ENCODE peak calls at places on chromosomes 13 and 19, in five cellular contexts. E, X, P, B and L are unnamed samples.
A peak's percentile ranks its signal among the peaks of the same experiment; 100 is the strongest.

GRCh38 chr19:33063356-33064116 is 1.2 kb downstream of the RHPN2 start:
- DNase-seq in E (peak; percentile 30), X (no peak), P (peak; percentile 32), B (no peak), L (peak; percentile 77)

GRCh38 chr13:99992912-99993311 is 11.3 kb downstream of the ZIC2 start:
- DNase-seq in E (no peak), X (no peak), P (peak; percentile 48), B (no peak), L (no peak)

GRCh38 chr19:17718988-17719711 is at the start of gene MAP1S:
- DNase-seq in E (peak; percentile 25), X (peak; percentile 79), P (peak; percentile 44), B (peak; percentile 55), L (peak; percentile 54)

GRCh38 chr13:30720470-30720869 is 14.9 kb upstream of the ALOX5AP start:
- DNase-seq in E (no peak), X (no peak), P (no peak), B (no peak), L (no peak)

GRCh38 chr19:47445937-47446402 is 25.7 kb downstream of the SLC8A2 start:
- DNase-seq in E (no peak), X (no peak), P (no peak), B (peak; percentile 80), L (peak; percentile 42)

GRCh38 chr13:72973234-72973633 is 85.6 kb upstream of the KLF5 start:
- DNase-seq in E (no peak), X (no peak), P (no peak), B (no peak), L (no peak)

GRCh38 chr13:77779461-77780272 is 82.2 kb downstream of the SLAIN1 start:
- DNase-seq in E (peak; percentile 74), X (no peak), P (peak; percentile 60), B (no peak), L (peak; percentile 83)

GRCh38 chr13:36131215-36131930 is at the start of gene DCLK1:
- DNase-seq in E (no peak), X (peak; percentile 80), P (peak; percentile 43), B (no peak), L (peak; percentile 93)

GRCh38 chr13:109274188-109274821 is 512.1 kb downstream of the IRS2 start:
- DNase-seq in E (peak; percentile 72), X (no peak), P (peak; percentile 85), B (no peak), L (no peak)

GRCh38 chr19:7506385-7507328 is 9.2 kb upstream of the ZNF358 start:
- DNase-seq in E (peak; percentile 48), X (peak; percentile 84), P (peak; percentile 75), B (peak; percentile 42), L (peak; percentile 97)
- H3K4me3 ChIP-seq in E (no peak overlapping the region), X (no peak overlapping the region), P (no peak overlapping the region), B (no peak overlapping the region), L (no peak overlapping the region)

GRCh38 chr19:53537523-53538377 is at the start of gene ZNF331:
- DNase-seq in E (peak; percentile 83), X (peak; percentile 93), P (peak; percentile 71), B (peak; percentile 97), L (peak; percentile 97)
- H3K4me3 ChIP-seq in E (peak within 1 kb of the TSS; percentile 76), X (peak within 1 kb of the TSS; percentile 64), P (peak within 1 kb of the TSS; percentile 74), B (peak within 1 kb of the TSS; percentile 87), L (peak within 1 kb of the TSS; percentile 71)

DNA sequence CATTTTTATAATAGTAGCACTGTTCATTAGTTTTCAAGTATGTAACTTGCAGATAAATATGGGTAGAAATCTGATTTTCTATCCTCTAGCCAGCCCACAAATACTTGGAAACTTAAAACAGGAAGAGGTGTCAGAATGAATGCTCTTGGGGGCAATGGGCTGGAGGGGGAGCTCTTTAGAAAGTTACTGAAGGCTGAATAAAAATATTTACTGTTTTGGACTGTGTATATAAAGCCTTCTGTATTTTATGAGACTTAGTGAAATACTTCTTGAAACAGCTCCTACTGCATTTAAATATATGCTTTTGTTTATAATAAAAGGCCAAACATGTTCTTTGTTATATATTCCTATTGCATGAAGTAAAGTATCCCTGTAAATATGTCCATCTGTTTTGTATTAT is 138.8 kb downstream of the RGCC start:
- DNase-seq in E (peak; percentile 20), X (no peak), P (peak; percentile 43), B (no peak), L (no peak)
- H3K4me3 ChIP-seq in E (no peak overlapping the region), X (no peak overlapping the region), P (no peak overlapping the region), B (no peak overlapping the region), L (no peak overlapping the region)

DNA sequence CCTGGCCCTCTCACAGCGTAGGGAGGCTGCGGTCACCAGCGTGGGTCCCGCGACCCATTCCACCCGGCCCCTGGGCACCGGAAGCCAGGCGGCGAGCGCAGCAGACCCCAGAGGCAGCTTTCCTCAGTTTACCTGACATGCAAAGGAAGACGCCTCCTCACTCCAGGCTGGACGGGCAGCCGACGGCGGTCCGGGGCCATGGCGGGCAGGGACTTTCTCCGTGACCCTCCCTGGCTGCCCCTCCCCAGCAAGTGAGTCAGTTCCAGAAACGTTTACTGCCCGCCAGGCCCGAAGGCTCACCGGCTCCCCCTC is 5.5 kb downstream of the SBNO2 start:
- DNase-seq in E (no peak), X (no peak), P (no peak), B (no peak), L (peak; percentile 82)
- H3K4me3 ChIP-seq in E (peak overlapping the region; percentile 33), X (no peak overlapping the region), P (peak overlapping the region; percentile 59), B (no peak overlapping the region), L (peak overlapping the region; percentile 7)

GRCh38 chr13:20943519-20944012 is 41.0 kb upstream of the XPO4 start:
- DNase-seq in E (peak; percentile 97), X (peak; percentile 94), P (peak; percentile 91), B (peak; percentile 54), L (peak; percentile 89)
- H3K4me3 ChIP-seq in E (no peak overlapping the region), X (no peak overlapping the region), P (no peak overlapping the region), B (no peak overlapping the region), L (no peak overlapping the region)